ENCODE peak calls at places on chromosomes 5 and 9, in four cellular contexts. D is T-helper 9 cell, C is choroid plexus epithelial cell, P is EL. S is an unnamed sample.

GRCh38 chr5:37859805-37860204 is 20.0 kb upstream of the GDNF start:
- DNase-seq in D (no peak), C (no peak), P (no peak), S (no peak)

GRCh38 chr9:18980124-18980660 is 52.8 kb downstream of the SAXO1 start:
- DNase-seq in D (no peak), C (no peak), P (peak), S (peak)

GRCh38 chr5:7754997-7755596 is 95.8 kb downstream of the CFAP90 start:
- DNase-seq in D (no peak), C (peak), P (peak), S (no peak)

GRCh38 chr5:142143878-142144277 is 35.3 kb downstream of the NDFIP1 start:
- DNase-seq in D (no peak), C (peak), P (peak), S (no peak)

GRCh38 chr9:134532084-134532483 is 109.5 kb upstream of the COL5A1 start:
- DNase-seq in D (no peak), C (no peak), P (no peak), S (no peak)

GRCh38 chr5:64502181-64502580 is 3.6 kb upstream of the RGS7BP start:
- DNase-seq in D (no peak), C (peak), P (no peak), S (no peak)

GRCh38 chr5:153780876-153781275 is 257.8 kb downstream of the FAM114A2 start:
- DNase-seq in D (no peak), C (no peak), P (no peak), S (no peak)

GRCh38 chr5:72347801-72348305 is 27.7 kb downstream of the PTCD2 start:
- DNase-seq in D (no peak), C (peak), P (peak), S (no peak)

GRCh38 chr9:5428794-5429528 is 8.8 kb downstream of the PLGRKT start:
- DNase-seq in D (no peak), C (no peak), P (peak), S (no peak)

GRCh38 chr5:38783011-38783551 is 62.7 kb upstream of the OSMR start:
- DNase-seq in D (no peak), C (peak), P (peak), S (no peak)

GRCh38 chr9:4508907-4509589 is 18.8 kb downstream of the SLC1A1 start:
- DNase-seq in D (no peak), C (peak), P (peak), S (no peak)

GRCh38 chr9:108363321-108363720 is 492.5 kb downstream of the ACTL7B start:
- DNase-seq in D (no peak), C (no peak), P (no peak), S (no peak)

GRCh38 chr9:134892820-134893420 is 12.3 kb downstream of the FCN2 start:
- DNase-seq in D (no peak), C (no peak), P (no peak), S (no peak)

GRCh38 chr9:81754245-81754644 is 64.9 kb upstream of the TLE1 start:
- DNase-seq in D (no peak), C (no peak), P (no peak), S (no peak)

GRCh38 chr5:15214010-15214409 is 286.0 kb upstream of the FBXL7 start:
- DNase-seq in D (no peak), C (no peak), P (no peak), S (no peak)

GRCh38 chr5:22850981-22851380 is 2.2 kb downstream of the CDH12 start:
- DNase-seq in D (no peak), C (peak), P (no peak), S (no peak)

GRCh38 chr5:62477801-62478200 is 65.2 kb downstream of the IPO11 start:
- DNase-seq in D (no peak), C (peak), P (peak), S (no peak)

GRCh38 chr9:134656334-134657034 is 14.9 kb downstream of the COL5A1 start:
- DNase-seq in D (no peak), C (no peak), P (no peak), S (no peak)

GRCh38 chr9:105232207-105232606 is 12.2 kb upstream of the SLC44A1 start:
- DNase-seq in D (no peak), C (no peak), P (peak), S (no peak)

GRCh38 chr9:8888592-8888991 is 1089.0 kb upstream of the DMAC1 start:
- DNase-seq in D (no peak), C (no peak), P (no peak), S (no peak)

GRCh38 chr9:122498883-122499288 is 11.7 kb upstream of the OR1J2 start:
- DNase-seq in D (no peak), C (peak), P (peak), S (no peak)

GRCh38 chr5:77080905-77081304 is 6.2 kb downstream of the ZBED3 start:
- DNase-seq in D (no peak), C (no peak), P (no peak), S (no peak)

GRCh38 chr5:61631438-61631941 is 299.4 kb downstream of the ZSWIM6 start:
- DNase-seq in D (no peak), C (peak), P (no peak), S (peak)